ENCODE peak calls at places on chromosome 4, in seven cellular contexts. G, V, R, X, S, O and J are unnamed samples.

GRCh38 chr4:168586926-168587325 is 90.1 kb downstream of the PALLD start:
- DNase-seq in O (no peak), X (no peak), V (no peak), G (no peak), S (no peak), R (no peak), J (no peak)

GRCh38 chr4:164926301-164926700 is 49.3 kb downstream of the APELA start:
- DNase-seq in O (no peak), R (peak), V (no peak), G (peak), X (no peak), S (peak), J (no peak)

GRCh38 chr4:38620025-38620424 is 44.0 kb upstream of the KLF3 start:
- DNase-seq in O (no peak), R (no peak), S (peak), X (no peak), G (no peak), V (no peak), J (no peak)

GRCh38 chr4:153591441-153591840 is 92.6 kb upstream of the TLR2 start:
- DNase-seq in S (no peak), G (no peak), V (no peak), R (no peak), X (no peak), O (no peak), J (no peak)

GRCh38 chr4:86233681-86234080 is 126.2 kb downstream of the MAPK10 start:
- DNase-seq in S (peak), V (no peak), G (peak), O (no peak), R (no peak), X (no peak), J (no peak)

GRCh38 chr4:80207664-80208063 is 10.4 kb downstream of the PRDM8 start:
- DNase-seq in V (no peak), G (no peak), O (no peak), S (no peak), X (no peak), R (no peak), J (no peak)

GRCh38 chr4:100095729-100096595 is 94.3 kb downstream of the DDIT4L start:
- DNase-seq in R (peak), G (peak), S (peak), X (peak), O (peak), V (peak), J (peak)

GRCh38 chr4:36944227-36944626 is 300.3 kb upstream of the NWD2 start:
- DNase-seq in R (no peak), S (no peak), X (no peak), G (no peak), V (no peak), O (no peak), J (no peak)

GRCh38 chr4:81828991-81829390 is 357.3 kb upstream of the RASGEF1B start:
- DNase-seq in S (no peak), G (no peak), V (no peak), X (no peak), O (no peak), R (no peak), J (no peak)

GRCh38 chr4:65968873-65969272 is 298.6 kb upstream of the EPHA5 start:
- DNase-seq in G (peak), X (no peak), V (no peak), S (peak), O (no peak), R (no peak), J (no peak)